ENCODE peak calls at places on chromosomes 2 and 18, in nine cellular contexts. N, T, S, C, Q, V, O, K and P are unnamed samples.

GRCh38 chr2:215486973-215487372 is 51.1 kb upstream of the FN1 start:
- DNase-seq in N (no peak), T (no peak), S (no peak), C (no peak), Q (no peak), V (no peak), O (no peak), K (no peak), P (no peak)

GRCh38 chr18:8403713-8404112 is 205.5 kb upstream of the RAB12 start:
- DNase-seq in N (no peak), T (no peak), S (no peak), C (no peak), Q (no peak), V (no peak), O (no peak), K (no peak), P (no peak)

GRCh38 chr2:45432406-45432805 is 178.7 kb downstream of the SRBD1 start:
- DNase-seq in N (no peak), T (no peak), S (no peak), C (no peak), Q (no peak), V (no peak), O (no peak), K (no peak), P (no peak)

GRCh38 chr2:1833046-1833445 is 88.7 kb upstream of the PXDN start:
- DNase-seq in N (no peak), T (no peak), S (no peak), C (no peak), Q (no peak), V (no peak), O (no peak), K (no peak), P (no peak)

GRCh38 chr2:162242586-162243304 is 500 bp downstream of the FAP start:
- DNase-seq in N (no peak), T (no peak), S (no peak), C (no peak), Q (no peak), V (peak), O (no peak), K (no peak), P (no peak)

GRCh38 chr2:2234398-2234797 is 96.7 kb downstream of the MYT1L start:
- DNase-seq in N (no peak), T (no peak), S (no peak), C (no peak), Q (no peak), V (no peak), O (no peak), K (no peak), P (no peak)

GRCh38 chr2:229489016-229489415 is 217.9 kb upstream of the PID1 start:
- DNase-seq in N (no peak), T (peak), S (no peak), C (no peak), Q (peak), V (no peak), O (no peak), K (no peak), P (no peak)

GRCh38 chr18:70355620-70356385 is 67.0 kb downstream of the SOCS6 start:
- DNase-seq in N (no peak), T (no peak), S (no peak), C (no peak), Q (no peak), V (no peak), O (no peak), K (no peak), P (no peak)

GRCh38 chr2:211631503-211631902 is 907.1 kb downstream of the ERBB4 start:
- DNase-seq in N (no peak), T (no peak), S (no peak), C (no peak), Q (no peak), V (no peak), O (no peak), K (no peak), P (no peak)

GRCh38 chr2:205682239-205683021 is at the start of gene NRP2:
- DNase-seq in N (peak), T (no peak), S (peak), C (peak), Q (peak), V (peak), O (peak), K (peak), P (peak)
- TF ChIP-seq POLR2AphosphoS5 in N (no peak), T (no peak), S (peak), C (peak), Q (peak), V (peak), O (peak), K (peak), P (peak)

GRCh38 chr2:71347517-71347916 is 15.9 kb downstream of the ZNF638 start:
- DNase-seq in N (no peak), T (no peak), S (no peak), C (no peak), Q (no peak), V (peak), O (no peak), K (no peak), P (no peak)
- TF ChIP-seq POLR2AphosphoS5 in N (no peak), T (no peak), S (no peak), C (no peak), Q (no peak), V (no peak), O (no peak), K (no peak), P (no peak)

GRCh38 chr2:8608411-8608954 is 73.4 kb upstream of the ID2 start:
- DNase-seq in N (no peak), T (no peak), S (no peak), C (no peak), Q (no peak), V (no peak), O (no peak), K (no peak), P (no peak)

GRCh38 chr2:8606226-8606625 is 75.6 kb upstream of the ID2 start:
- DNase-seq in N (peak), T (no peak), S (no peak), C (no peak), Q (no peak), V (no peak), O (no peak), K (no peak), P (no peak)

GRCh38 chr2:8607591-8607990 is 74.3 kb upstream of the ID2 start:
- DNase-seq in N (no peak), T (no peak), S (no peak), C (no peak), Q (no peak), V (no peak), O (no peak), K (no peak), P (no peak)

GRCh38 chr2:8605350-8606065 is 76.3 kb upstream of the ID2 start:
- DNase-seq in N (no peak), T (peak), S (no peak), C (no peak), Q (no peak), V (no peak), O (no peak), K (no peak), P (no peak)

DNA sequence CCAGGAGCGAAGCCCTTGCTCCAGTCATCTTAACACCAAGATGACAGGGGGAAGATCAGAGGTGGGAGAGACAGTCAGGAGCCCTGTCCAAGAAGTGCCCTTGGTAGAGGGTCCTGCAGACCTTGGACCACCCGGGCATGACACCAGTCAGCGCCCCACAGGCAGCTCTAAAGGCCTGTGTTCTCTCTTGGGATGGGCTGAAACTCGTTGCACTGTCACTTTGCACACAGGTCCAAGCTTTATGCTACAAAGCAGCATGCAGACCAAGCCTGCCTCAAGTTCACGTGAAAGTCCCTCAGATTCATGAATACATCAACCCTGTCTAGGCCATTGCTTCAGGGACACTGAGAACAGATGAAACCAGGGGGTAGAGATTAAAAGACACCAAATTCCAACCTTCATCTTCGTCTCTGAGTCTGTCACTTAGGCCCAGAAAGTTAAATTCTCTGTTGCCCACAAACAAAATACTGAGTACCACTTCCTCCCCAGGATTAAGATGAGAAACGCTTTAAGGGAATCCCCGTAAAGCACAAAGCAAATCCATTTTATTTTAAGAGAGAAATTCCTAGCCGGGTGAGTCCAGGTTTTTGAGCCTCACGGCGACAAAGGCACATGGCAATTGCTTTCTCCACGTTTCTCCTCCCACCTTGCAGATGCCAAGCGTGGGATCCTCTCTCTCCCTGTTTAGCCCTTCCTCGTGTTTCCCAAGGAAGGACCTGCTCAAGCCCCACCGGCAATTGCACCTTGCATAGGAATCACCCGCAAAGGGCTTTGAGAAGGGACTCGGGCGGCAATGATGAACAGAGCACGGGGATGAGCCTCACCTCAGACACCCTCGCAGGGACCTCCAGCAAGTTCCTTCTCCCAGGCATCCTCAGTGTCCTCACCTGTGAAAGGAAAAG is 75.0 kb upstream of the ID2 start:
- DNase-seq in N (no peak), T (no peak), S (no peak), C (no peak), Q (no peak), V (no peak), O (no peak), K (no peak), P (no peak)
- TF ChIP-seq POLR2AphosphoS5 in N (no peak), T (no peak), S (no peak), C (no peak), Q (no peak), V (no peak), O (no peak), K (no peak), P (no peak)

GRCh38 chr2:68157402-68158133 is at the start of gene PNO1:
- DNase-seq in N (peak), T (peak), S (peak), C (peak), Q (peak), V (peak), O (peak), K (peak), P (peak)
- TF ChIP-seq POLR2AphosphoS5 in N (peak), T (peak), S (peak), C (peak), Q (peak), V (peak), O (peak), K (peak), P (peak)

GRCh38 chr18:46310258-46310657 is 206.1 kb downstream of the HAUS1 start:
- DNase-seq in N (no peak), T (no peak), S (peak), C (no peak), Q (no peak), V (no peak), O (no peak), K (no peak), P (no peak)
- TF ChIP-seq POLR2AphosphoS5 in N (no peak), T (no peak), S (peak), C (no peak), Q (no peak), V (no peak), O (no peak), K (no peak), P (no peak)

GRCh38 chr2:95738301-95738700 is 146.5 kb downstream of the TRIM43 start:
- DNase-seq in N (no peak), T (no peak), S (no peak), C (no peak), Q (no peak), V (no peak), O (no peak), K (no peak), P (no peak)
- TF ChIP-seq POLR2AphosphoS5 in N (no peak), T (no peak), S (no peak), C (no peak), Q (no peak), V (no peak), O (no peak), K (no peak), P (no peak)

DNA sequence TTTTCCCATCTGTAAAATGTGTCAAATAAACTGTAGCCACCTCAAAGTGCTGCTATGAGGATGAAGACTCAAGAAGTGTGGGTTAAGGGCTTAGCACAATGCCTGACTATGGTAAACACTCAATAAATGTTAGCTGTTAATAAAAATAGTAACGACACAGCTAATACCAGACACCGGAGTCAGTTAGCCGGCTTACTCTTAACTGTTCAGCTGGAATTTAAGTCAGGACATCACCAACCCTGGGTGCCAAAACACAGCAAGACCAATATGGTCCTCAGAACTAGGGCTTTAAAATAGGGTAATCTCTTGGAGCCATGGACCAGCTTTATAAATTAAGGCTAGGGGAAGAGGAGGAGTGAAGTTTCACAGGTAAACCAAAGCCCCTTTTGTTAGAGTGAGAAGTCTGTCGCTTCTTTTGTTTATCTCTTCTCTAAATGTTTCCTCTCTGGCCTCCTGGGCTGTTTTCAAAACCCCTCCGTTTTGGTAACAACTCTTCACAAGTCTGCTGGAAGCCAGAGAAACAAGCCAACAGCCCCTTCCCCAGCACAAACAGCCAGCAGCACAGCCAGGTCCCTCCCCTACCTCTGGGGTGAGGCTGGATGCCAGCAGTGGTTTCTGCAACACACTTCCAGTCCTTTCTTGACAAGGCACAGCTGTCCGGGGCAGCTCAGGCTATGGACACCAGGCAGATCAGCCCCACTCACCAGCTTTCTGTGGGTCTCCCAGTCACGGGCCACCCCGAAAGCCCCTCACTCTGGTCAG is 13.8 kb upstream of the FZD7 start:
- DNase-seq in N (no peak), T (no peak), S (no peak), C (no peak), Q (peak), V (no peak), O (no peak), K (peak), P (no peak)
- TF ChIP-seq POLR2AphosphoS5 in N (no peak), T (no peak), S (no peak), C (no peak), Q (no peak), V (no peak), O (no peak), K (peak), P (no peak)

DNA sequence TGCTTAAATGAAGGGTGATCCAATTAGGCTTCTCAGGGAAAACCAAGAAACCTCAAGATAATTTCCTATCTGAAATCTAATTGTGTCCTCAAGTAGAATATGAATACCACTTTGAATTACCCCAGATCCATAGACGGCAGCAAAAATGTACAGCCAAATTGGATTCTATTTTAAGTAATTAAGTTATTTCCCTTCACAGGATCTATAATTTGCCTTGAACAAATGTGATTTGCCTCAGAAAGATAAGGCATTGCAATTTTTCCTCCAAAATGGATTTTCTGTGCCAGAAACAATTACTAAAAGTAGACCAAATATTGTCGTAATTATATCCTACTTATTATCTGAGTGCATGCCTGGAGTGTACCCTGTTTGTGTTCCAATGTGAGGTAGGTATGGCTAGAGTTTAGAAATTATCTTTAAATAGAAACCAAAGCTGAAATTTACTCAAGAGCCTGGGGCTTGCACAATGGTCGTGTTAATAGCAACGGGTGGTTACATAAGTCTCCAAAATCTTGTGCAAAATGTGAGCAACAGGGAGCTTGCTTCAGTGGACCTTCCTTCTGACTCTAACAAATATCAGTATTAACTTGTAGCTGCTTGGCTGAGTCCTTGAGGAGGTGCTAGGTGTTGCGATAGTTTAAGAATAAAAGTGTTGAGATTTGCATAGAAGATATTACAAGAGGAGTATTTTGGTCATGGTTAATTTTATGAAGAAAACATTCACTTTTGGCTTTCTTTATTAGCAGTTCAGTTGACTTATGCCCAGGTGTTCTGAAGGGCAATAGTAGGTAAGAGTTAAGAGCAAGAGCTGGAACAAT is 4.8 kb downstream of the CXCR4 start:
- DNase-seq in N (no peak), T (no peak), S (no peak), C (no peak), Q (peak), V (no peak), O (no peak), K (no peak), P (no peak)
- TF ChIP-seq POLR2AphosphoS5 in N (no peak), T (no peak), S (no peak), C (no peak), Q (no peak), V (no peak), O (no peak), K (no peak), P (peak)